ENCODE peak calls at places on chromosomes 13 and 19, in six cellular contexts. One of them, this sample, is unnamed.

GRCh38 chr13:51324714-51325440 is 14.6 kb upstream of the SERPINE3 start:
- DNase-seq in astrocyte of the spinal cord: no peak
- DNase-seq in brain microvascular endothelial cell: no peak
- DNase-seq in fibroblast of pulmonary artery: no peak
- DNase-seq in BJ: no peak
- DNase-seq in glutamatergic neuron: no peak
- DNase-seq in this sample: no peak

GRCh38 chr13:98827449-98827848 is 75.0 kb upstream of the SLC15A1 start:
- DNase-seq in BJ: no peak
- DNase-seq in astrocyte of the spinal cord: no peak
- DNase-seq in brain microvascular endothelial cell: no peak
- DNase-seq in fibroblast of pulmonary artery: no peak
- DNase-seq in glutamatergic neuron: peak; percentile 43
- DNase-seq in this sample: no peak

GRCh38 chr13:23087884-23088283 is 92.9 kb upstream of the SGCG start:
- DNase-seq in fibroblast of pulmonary artery: peak; percentile 39
- DNase-seq in BJ: no peak
- DNase-seq in glutamatergic neuron: peak; percentile 48
- DNase-seq in brain microvascular endothelial cell: peak; percentile 4
- DNase-seq in astrocyte of the spinal cord: peak; percentile 2
- DNase-seq in this sample: peak; percentile 23

GRCh38 chr13:50125306-50125555 is 110.0 kb downstream of the KCNRG start:
- DNase-seq in brain microvascular endothelial cell: no peak
- DNase-seq in glutamatergic neuron: peak; percentile 65
- DNase-seq in fibroblast of pulmonary artery: no peak
- DNase-seq in astrocyte of the spinal cord: no peak
- DNase-seq in BJ: no peak
- DNase-seq in this sample: no peak

GRCh38 chr19:1027020-1027952 is 878 bp downstream of the CNN2 start:
- DNase-seq in fibroblast of pulmonary artery: peak; percentile 45
- DNase-seq in glutamatergic neuron: no peak
- DNase-seq in astrocyte of the spinal cord: no peak
- DNase-seq in BJ: no peak
- DNase-seq in brain microvascular endothelial cell: no peak
- DNase-seq in this sample: no peak

GRCh38 chr19:54315956-54316355 is 3.0 kb upstream of the LILRA5 start:
- DNase-seq in brain microvascular endothelial cell: no peak
- DNase-seq in fibroblast of pulmonary artery: no peak
- DNase-seq in glutamatergic neuron: no peak
- DNase-seq in astrocyte of the spinal cord: no peak
- DNase-seq in BJ: no peak
- DNase-seq in this sample: no peak

GRCh38 chr19:4443966-4444764 is 13.4 kb downstream of the UBXN6 start:
- DNase-seq in astrocyte of the spinal cord: no peak
- DNase-seq in BJ: no peak
- DNase-seq in fibroblast of pulmonary artery: no peak
- DNase-seq in glutamatergic neuron: no peak
- DNase-seq in brain microvascular endothelial cell: no peak
- DNase-seq in this sample: no peak

GRCh38 chr13:90552702-90553101 is 794.8 kb upstream of the MIR17HG start:
- DNase-seq in glutamatergic neuron: no peak
- DNase-seq in astrocyte of the spinal cord: no peak
- DNase-seq in fibroblast of pulmonary artery: no peak
- DNase-seq in BJ: no peak
- DNase-seq in brain microvascular endothelial cell: no peak
- DNase-seq in this sample: no peak

GRCh38 chr13:24661713-24662112 is 18.5 kb upstream of the ATP12A start:
- DNase-seq in BJ: no peak
- DNase-seq in astrocyte of the spinal cord: no peak
- DNase-seq in fibroblast of pulmonary artery: no peak
- DNase-seq in glutamatergic neuron: no peak
- DNase-seq in brain microvascular endothelial cell: no peak
- DNase-seq in this sample: no peak

GRCh38 chr13:98220188-98220765 is 43.2 kb upstream of the RNF113B start:
- DNase-seq in brain microvascular endothelial cell: no peak
- DNase-seq in astrocyte of the spinal cord: no peak
- DNase-seq in BJ: no peak
- DNase-seq in glutamatergic neuron: no peak
- DNase-seq in fibroblast of pulmonary artery: no peak
- DNase-seq in this sample: no peak

GRCh38 chr19:18596752-18597157 is 8.2 kb downstream of the REX1BD start:
- DNase-seq in fibroblast of pulmonary artery: peak; percentile 35
- DNase-seq in BJ: no peak
- DNase-seq in glutamatergic neuron: peak; percentile 68
- DNase-seq in brain microvascular endothelial cell: no peak
- DNase-seq in astrocyte of the spinal cord: no peak
- DNase-seq in this sample: peak; percentile 31

GRCh38 chr19:20072936-20073335 is 4.9 kb upstream of the ZNF90 start:
- DNase-seq in fibroblast of pulmonary artery: no peak
- DNase-seq in astrocyte of the spinal cord: no peak
- DNase-seq in glutamatergic neuron: no peak
- DNase-seq in BJ: no peak
- DNase-seq in brain microvascular endothelial cell: no peak
- DNase-seq in this sample: no peak

GRCh38 chr19:53193534-53194222 is 520 bp upstream of the ZNF665 start:
- DNase-seq in glutamatergic neuron: no peak
- DNase-seq in fibroblast of pulmonary artery: no peak
- DNase-seq in astrocyte of the spinal cord: no peak
- DNase-seq in brain microvascular endothelial cell: no peak
- DNase-seq in BJ: no peak
- DNase-seq in this sample: no peak

GRCh38 chr19:57664269-57665127 is 4.2 kb upstream of the ZSCAN4 start:
- DNase-seq in BJ: peak; percentile 3
- DNase-seq in astrocyte of the spinal cord: peak; percentile 61
- DNase-seq in fibroblast of pulmonary artery: peak; percentile 66
- DNase-seq in glutamatergic neuron: peak; percentile 80
- DNase-seq in brain microvascular endothelial cell: peak; percentile 2
- DNase-seq in this sample: peak; percentile 63

GRCh38 chr19:52613299-52613906 is 24.8 kb downstream of the ZNF83 start:
- DNase-seq in fibroblast of pulmonary artery: no peak
- DNase-seq in BJ: no peak
- DNase-seq in glutamatergic neuron: no peak
- DNase-seq in brain microvascular endothelial cell: no peak
- DNase-seq in astrocyte of the spinal cord: no peak
- DNase-seq in this sample: no peak

GRCh38 chr19:1651548-1652394 is 644 bp downstream of the TCF3 start:
- DNase-seq in BJ: no peak
- DNase-seq in glutamatergic neuron: peak; percentile 48
- DNase-seq in brain microvascular endothelial cell: no peak
- DNase-seq in astrocyte of the spinal cord: peak; percentile 39
- DNase-seq in fibroblast of pulmonary artery: peak; percentile 26
- DNase-seq in this sample: peak; percentile 55

GRCh38 chr13:100442095-100442832 is 146.3 kb downstream of the GGACT start:
- DNase-seq in astrocyte of the spinal cord: no peak
- DNase-seq in brain microvascular endothelial cell: no peak
- DNase-seq in fibroblast of pulmonary artery: no peak
- DNase-seq in BJ: no peak
- DNase-seq in glutamatergic neuron: no peak
- DNase-seq in this sample: no peak

GRCh38 chr19:29831041-29831548 is 19.3 kb downstream of the CCNE1 start:
- DNase-seq in astrocyte of the spinal cord: no peak
- DNase-seq in brain microvascular endothelial cell: no peak
- DNase-seq in BJ: no peak
- DNase-seq in glutamatergic neuron: no peak
- DNase-seq in fibroblast of pulmonary artery: no peak
- DNase-seq in this sample: no peak

GRCh38 chr13:113275387-113275786 is 21.7 kb upstream of the LAMP1 start:
- DNase-seq in BJ: no peak
- DNase-seq in glutamatergic neuron: peak; percentile 57
- DNase-seq in fibroblast of pulmonary artery: peak; percentile 65
- DNase-seq in brain microvascular endothelial cell: peak; percentile 68
- DNase-seq in astrocyte of the spinal cord: peak; percentile 67
- DNase-seq in this sample: peak; percentile 61

GRCh38 chr13:107518780-107519179 is 696.6 kb downstream of the LIG4 start:
- DNase-seq in astrocyte of the spinal cord: no peak
- DNase-seq in glutamatergic neuron: no peak
- DNase-seq in fibroblast of pulmonary artery: no peak
- DNase-seq in brain microvascular endothelial cell: no peak
- DNase-seq in BJ: no peak
- DNase-seq in this sample: peak; percentile 2

GRCh38 chr13:44237276-44237767 is 136.3 kb upstream of the SERP2 start:
- DNase-seq in astrocyte of the spinal cord: peak; percentile 95
- DNase-seq in brain microvascular endothelial cell: peak; percentile 98
- DNase-seq in glutamatergic neuron: no peak
- DNase-seq in BJ: peak; percentile 78
- DNase-seq in fibroblast of pulmonary artery: peak; percentile 99
- DNase-seq in this sample: peak; percentile 97

GRCh38 chr13:69603144-69603853 is 504.3 kb upstream of the ATXN8OS start:
- DNase-seq in fibroblast of pulmonary artery: no peak
- DNase-seq in brain microvascular endothelial cell: no peak
- DNase-seq in glutamatergic neuron: no peak
- DNase-seq in astrocyte of the spinal cord: no peak
- DNase-seq in BJ: no peak
- DNase-seq in this sample: no peak

GRCh38 chr19:29086646-29087045 is 126.3 kb downstream of the UQCRFS1 start:
- DNase-seq in glutamatergic neuron: no peak
- DNase-seq in brain microvascular endothelial cell: no peak
- DNase-seq in fibroblast of pulmonary artery: no peak
- DNase-seq in BJ: no peak
- DNase-seq in astrocyte of the spinal cord: no peak
- DNase-seq in this sample: no peak

GRCh38 chr13:90690458-90691063 is 656.9 kb upstream of the MIR17HG start:
- DNase-seq in glutamatergic neuron: no peak
- DNase-seq in brain microvascular endothelial cell: peak; percentile 51
- DNase-seq in astrocyte of the spinal cord: peak; percentile 22
- DNase-seq in fibroblast of pulmonary artery: peak; percentile 93
- DNase-seq in BJ: no peak
- DNase-seq in this sample: peak; percentile 22

GRCh38 chr19:49861541-49862410 is 5.6 kb downstream of the PNKP start:
- DNase-seq in fibroblast of pulmonary artery: no peak
- DNase-seq in astrocyte of the spinal cord: no peak
- DNase-seq in brain microvascular endothelial cell: no peak
- DNase-seq in BJ: no peak
- DNase-seq in glutamatergic neuron: no peak
- DNase-seq in this sample: no peak

GRCh38 chr13:40895715-40896184 is 106.3 kb downstream of the SLC25A15 start:
- DNase-seq in astrocyte of the spinal cord: no peak
- DNase-seq in brain microvascular endothelial cell: no peak
- DNase-seq in fibroblast of pulmonary artery: no peak
- DNase-seq in glutamatergic neuron: no peak
- DNase-seq in BJ: no peak
- DNase-seq in this sample: no peak

GRCh38 chr19:4987692-4988370 is 18.9 kb downstream of the KDM4B start:
- DNase-seq in glutamatergic neuron: no peak
- DNase-seq in brain microvascular endothelial cell: no peak
- DNase-seq in fibroblast of pulmonary artery: peak; percentile 48
- DNase-seq in astrocyte of the spinal cord: no peak
- DNase-seq in BJ: no peak
- DNase-seq in this sample: peak; percentile 81

GRCh38 chr13:97953376-97953970 is at the start of gene IPO5:
- DNase-seq in BJ: no peak
- DNase-seq in glutamatergic neuron: no peak
- DNase-seq in brain microvascular endothelial cell: peak; percentile 56
- DNase-seq in fibroblast of pulmonary artery: no peak
- DNase-seq in astrocyte of the spinal cord: peak; percentile 87
- DNase-seq in this sample: peak; percentile 12

GRCh38 chr19:35436477-35437141 is 11.4 kb upstream of the FFAR2 start:
- DNase-seq in astrocyte of the spinal cord: no peak
- DNase-seq in fibroblast of pulmonary artery: peak; percentile 72
- DNase-seq in glutamatergic neuron: no peak
- DNase-seq in brain microvascular endothelial cell: no peak
- DNase-seq in BJ: no peak
- DNase-seq in this sample: peak; percentile 55

GRCh38 chr19:14073232-14073924 is 792 bp downstream of the MISP3 start:
- DNase-seq in BJ: no peak
- DNase-seq in glutamatergic neuron: peak; percentile 81
- DNase-seq in astrocyte of the spinal cord: peak; percentile 76
- DNase-seq in brain microvascular endothelial cell: peak; percentile 59
- DNase-seq in fibroblast of pulmonary artery: peak; percentile 82
- DNase-seq in this sample: peak; percentile 78
- TF ChIP-seq CTCF in BJ: peak; percentile 18
- TF ChIP-seq CTCF in glutamatergic neuron: peak; percentile 35
- TF ChIP-seq CTCF in astrocyte of the spinal cord: peak; percentile 29
- TF ChIP-seq CTCF in brain microvascular endothelial cell: peak; percentile 21
- TF ChIP-seq CTCF in fibroblast of pulmonary artery: peak; percentile 5
- TF ChIP-seq CTCF in this sample: no peak

DNA sequence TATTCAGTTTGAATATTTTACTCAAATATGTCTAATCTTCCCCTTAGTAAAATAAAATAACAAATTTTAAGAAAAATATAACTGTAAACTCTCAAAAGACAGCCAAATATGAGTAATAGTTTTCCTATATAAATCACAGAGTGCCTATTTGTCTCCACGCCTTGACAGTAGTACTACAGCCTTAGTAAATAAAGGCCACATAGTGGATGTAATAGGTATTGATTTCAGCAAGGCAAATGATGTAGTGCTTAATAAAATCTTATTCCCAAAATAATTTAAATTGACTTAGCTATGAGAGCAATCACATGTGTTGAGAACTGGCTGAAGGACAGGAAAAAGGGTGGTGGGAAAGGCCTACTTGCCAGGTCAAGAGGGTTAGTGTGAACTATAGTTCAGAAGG is 747.2 kb downstream of the OLFM4 start:
- DNase-seq in BJ: no peak
- DNase-seq in astrocyte of the spinal cord: no peak
- DNase-seq in fibroblast of pulmonary artery: no peak
- DNase-seq in brain microvascular endothelial cell: no peak
- DNase-seq in glutamatergic neuron: no peak
- DNase-seq in this sample: no peak
- TF ChIP-seq CTCF in BJ: no peak
- TF ChIP-seq CTCF in astrocyte of the spinal cord: no peak
- TF ChIP-seq CTCF in fibroblast of pulmonary artery: no peak
- TF ChIP-seq CTCF in brain microvascular endothelial cell: no peak
- TF ChIP-seq CTCF in glutamatergic neuron: peak; percentile 9
- TF ChIP-seq CTCF in this sample: no peak

GRCh38 chr13:35957174-35957867 is 173.9 kb downstream of the DCLK1 start:
- DNase-seq in BJ: peak; percentile 58
- DNase-seq in fibroblast of pulmonary artery: peak; percentile 42
- DNase-seq in astrocyte of the spinal cord: no peak
- DNase-seq in brain microvascular endothelial cell: no peak
- DNase-seq in glutamatergic neuron: no peak
- DNase-seq in this sample: peak; percentile 20

GRCh38 chr13:35954207-35954560 is 177.0 kb downstream of the DCLK1 start:
- DNase-seq in fibroblast of pulmonary artery: no peak
- DNase-seq in astrocyte of the spinal cord: no peak
- DNase-seq in brain microvascular endothelial cell: no peak
- DNase-seq in BJ: no peak
- DNase-seq in glutamatergic neuron: no peak
- DNase-seq in this sample: no peak

GRCh38 chr13:35956074-35956473 is 175.1 kb downstream of the DCLK1 start:
- DNase-seq in fibroblast of pulmonary artery: no peak
- DNase-seq in glutamatergic neuron: no peak
- DNase-seq in BJ: no peak
- DNase-seq in brain microvascular endothelial cell: no peak
- DNase-seq in astrocyte of the spinal cord: no peak
- DNase-seq in this sample: no peak

GRCh38 chr13:35957996-35958395 is 173.2 kb downstream of the DCLK1 start:
- DNase-seq in glutamatergic neuron: no peak
- DNase-seq in astrocyte of the spinal cord: no peak
- DNase-seq in BJ: no peak
- DNase-seq in fibroblast of pulmonary artery: no peak
- DNase-seq in brain microvascular endothelial cell: no peak
- DNase-seq in this sample: no peak

GRCh38 chr13:35953537-35954206 is 177.5 kb downstream of the DCLK1 start:
- DNase-seq in brain microvascular endothelial cell: peak; percentile 89
- DNase-seq in BJ: peak; percentile 91
- DNase-seq in astrocyte of the spinal cord: peak; percentile 91
- DNase-seq in glutamatergic neuron: peak; percentile 59
- DNase-seq in fibroblast of pulmonary artery: peak; percentile 96
- DNase-seq in this sample: peak; percentile 91
- TF ChIP-seq CTCF in brain microvascular endothelial cell: peak; percentile 82
- TF ChIP-seq CTCF in BJ: peak; percentile 73
- TF ChIP-seq CTCF in astrocyte of the spinal cord: peak; percentile 77
- TF ChIP-seq CTCF in glutamatergic neuron: peak; percentile 68
- TF ChIP-seq CTCF in fibroblast of pulmonary artery: peak; percentile 79
- TF ChIP-seq CTCF in this sample: peak; percentile 50

GRCh38 chr19:51111606-51112005 is 3.4 kb upstream of the CTU1 start:
- DNase-seq in astrocyte of the spinal cord: no peak
- DNase-seq in fibroblast of pulmonary artery: peak; percentile 11
- DNase-seq in glutamatergic neuron: no peak
- DNase-seq in brain microvascular endothelial cell: no peak
- DNase-seq in BJ: no peak
- DNase-seq in this sample: no peak
- TF ChIP-seq CTCF in astrocyte of the spinal cord: peak; percentile 23
- TF ChIP-seq CTCF in fibroblast of pulmonary artery: peak; percentile 42
- TF ChIP-seq CTCF in glutamatergic neuron: peak; percentile 29
- TF ChIP-seq CTCF in brain microvascular endothelial cell: peak; percentile 52
- TF ChIP-seq CTCF in BJ: no peak
- TF ChIP-seq CTCF in this sample: peak; percentile 14